ENCODE peak calls at places on chromosomes 16 and 17, in four cellular contexts. S is HCT116, O is hepatocyte, L is GM23248. I is an unnamed sample.

GRCh38 chr16:83802135-83802534 is 5.6 kb upstream of the HSBP1 start:
- DNase-seq in L (peak), S (no peak), O (peak), I (no peak)

GRCh38 chr16:35733278-35733965 is 2274.0 kb downstream of the TP53TG3F start:
- DNase-seq in L (no peak), S (no peak), O (no peak), I (no peak)

GRCh38 chr17:34081269-34081668 is 173.8 kb upstream of the CCL2 start:
- DNase-seq in S (no peak), L (peak), O (peak), I (peak)

GRCh38 chr16:8402981-8403853 is 187.1 kb downstream of the TMEM114 start:
- DNase-seq in L (no peak), S (no peak), O (peak), I (peak)

GRCh38 chr17:75763269-75763607 is 1.8 kb downstream of the GALK1 start:
- DNase-seq in O (no peak), L (no peak), S (no peak), I (no peak)

GRCh38 chr17:49997773-49998703 is 3.0 kb upstream of the DLX3 start:
- DNase-seq in L (peak), O (peak), S (peak), I (peak)

GRCh38 chr16:58495861-58496331 is 4.0 kb upstream of the NDRG4 start:
- DNase-seq in O (no peak), L (no peak), S (no peak), I (peak)

GRCh38 chr17:64502021-64502420 is 4.1 kb downstream of the DDX5 start:
- DNase-seq in O (no peak), S (no peak), L (peak), I (no peak)

GRCh38 chr17:17792551-17793377 is 44.0 kb downstream of the SREBF1 start:
- DNase-seq in S (no peak), L (peak), O (peak), I (peak)

GRCh38 chr17:61805399-61805798 is 57.9 kb downstream of the BRIP1 start:
- DNase-seq in O (no peak), S (peak), L (peak), I (no peak)

DNA sequence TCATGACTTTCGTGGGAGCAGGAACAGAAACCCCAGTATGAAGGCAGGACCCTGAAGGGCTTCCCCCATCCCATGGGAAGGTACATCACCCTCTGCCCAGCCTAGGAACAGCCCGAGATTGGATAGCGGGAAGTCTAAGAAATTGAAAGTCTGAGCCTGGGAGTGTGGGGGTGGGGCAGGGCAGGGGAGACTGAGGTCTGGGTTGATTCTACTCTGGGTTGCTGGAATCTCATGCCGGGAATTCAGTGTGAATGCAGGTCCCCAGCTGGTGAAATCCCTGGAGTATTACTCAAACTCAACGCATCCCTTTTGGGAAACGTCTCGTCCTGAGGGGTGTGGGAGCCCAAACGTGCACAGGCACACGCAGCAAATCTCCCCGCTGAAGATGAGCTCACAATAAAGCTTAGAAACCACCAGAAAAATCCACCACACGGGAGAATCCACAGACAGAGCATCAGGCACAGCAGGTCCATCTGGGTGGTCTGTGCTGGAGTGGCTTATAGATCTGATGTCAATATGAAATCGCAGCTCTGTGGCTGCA is 55.4 kb downstream of the SOCS1 start:
- DNase-seq in S (no peak), O (no peak), L (no peak), I (peak)
- TF ChIP-seq EZH2phosphoT487 in S (no peak), O (no peak), L (no peak), I (no peak)

GRCh38 chr16:68737046-68737729 is at the start of gene CDH1:
- DNase-seq in L (no peak), S (peak), O (peak), I (peak)
- TF ChIP-seq EZH2 in L (no peak), S (no peak), O (no peak), I (no peak)

GRCh38 chr17:82495844-82496528 is 23.5 kb upstream of the FOXK2 start:
- DNase-seq in S (peak), O (no peak), L (no peak), I (no peak)
- H3K27ac ChIP-seq in S (peak), O (no peak), L (no peak), I (no peak)

GRCh38 chr17:3803308-3803640 is 2.3 kb upstream of the ITGAE start:
- DNase-seq in L (no peak), S (no peak), O (no peak), I (no peak)
- TF ChIP-seq EZH2phosphoT487 in L (no peak), S (no peak), O (no peak), I (no peak)

DNA sequence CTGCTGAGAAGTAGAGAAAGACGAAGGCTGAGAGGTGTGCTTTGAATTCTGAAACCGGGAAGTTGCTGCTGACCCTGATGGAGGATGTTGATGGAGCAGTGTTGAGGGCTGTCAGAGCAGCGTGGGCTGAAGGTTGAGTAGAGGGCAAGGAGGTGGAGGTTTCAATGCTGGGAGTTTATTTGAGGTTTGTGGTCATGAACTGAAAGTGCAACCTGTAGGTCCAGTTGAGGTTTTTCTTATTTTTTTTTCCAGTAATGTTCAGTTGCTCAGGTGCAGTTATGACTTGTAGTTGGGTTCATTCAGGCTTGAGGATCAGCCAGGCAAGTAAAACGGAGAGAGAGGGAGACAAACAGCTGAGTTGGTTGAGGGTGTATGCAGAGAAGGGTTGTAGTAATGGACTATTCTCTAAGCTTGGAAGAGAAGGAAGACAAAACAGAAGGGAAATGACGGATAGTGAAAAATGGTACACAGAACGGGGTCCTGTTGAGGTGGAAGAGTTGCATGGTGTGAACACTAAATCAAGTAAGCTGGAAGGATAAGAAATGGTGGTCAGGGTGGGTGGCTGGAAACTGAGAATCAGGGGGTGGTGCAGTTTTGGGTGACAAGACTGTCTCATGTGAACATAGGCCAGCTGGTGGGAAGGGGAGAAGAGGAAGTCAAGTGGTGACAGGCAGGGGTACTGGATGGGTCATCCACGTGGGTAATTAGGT is 8.7 kb upstream of the UBE2G1 start:
- DNase-seq in S (no peak), L (no peak), O (no peak), I (no peak)
- TF ChIP-seq EZH2 in S (no peak), L (no peak), O (no peak), I (no peak)

GRCh38 chr17:5585814-5586558 is 1.7 kb upstream of the NLRP1 start:
- DNase-seq in L (no peak), S (no peak), O (no peak), I (no peak)
- H3K27ac ChIP-seq in L (no peak), S (no peak), O (no peak), I (no peak)

GRCh38 chr16:23955088-23955487 is 119.3 kb downstream of the PRKCB start:
- DNase-seq in L (no peak), S (no peak), O (no peak), I (no peak)

GRCh38 chr16:23952128-23953041 is 116.6 kb downstream of the PRKCB start:
- DNase-seq in S (no peak), O (peak), L (no peak), I (peak)

GRCh38 chr16:23950898-23951297 is 115.1 kb downstream of the PRKCB start:
- DNase-seq in S (no peak), O (no peak), L (no peak), I (no peak)

GRCh38 chr16:23950291-23950894 is 114.6 kb downstream of the PRKCB start:
- DNase-seq in O (no peak), L (no peak), S (no peak), I (no peak)

DNA sequence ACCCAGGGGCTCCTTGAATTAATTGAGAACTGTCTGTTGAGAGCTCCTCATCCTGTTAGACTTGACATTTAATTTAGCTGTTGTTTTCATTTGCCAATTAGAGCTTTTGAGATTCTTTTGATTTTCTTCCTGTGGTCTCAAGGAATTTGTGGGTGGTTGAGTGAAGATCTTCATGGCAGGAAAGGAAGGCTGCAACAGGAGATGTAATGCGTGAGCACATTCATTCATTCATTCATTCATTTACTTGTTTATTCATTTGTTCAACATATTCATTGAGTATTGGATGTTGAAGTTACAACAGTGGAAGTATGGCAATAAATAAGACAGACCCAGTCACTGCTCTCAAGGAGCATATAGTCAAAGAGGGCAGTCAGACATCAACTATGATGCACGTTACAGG is 117.7 kb downstream of the PRKCB start:
- DNase-seq in O (no peak), L (no peak), S (no peak), I (no peak)
- TF ChIP-seq EZH2phosphoT487 in O (no peak), L (no peak), S (no peak), I (no peak)

GRCh38 chr16:89398924-89399323 is 91.4 kb downstream of the ANKRD11 start:
- DNase-seq in L (no peak), S (no peak), O (no peak), I (no peak)
- TF ChIP-seq EZH2 in L (no peak), S (no peak), O (no peak), I (no peak)